ENCODE peak calls at places on chromosomes 2 and 18, in four cellular contexts. One of them, this sample, is unnamed.

GRCh38 chr2:26633351-26633945 is 7.7 kb downstream of the CIB4 start:
- DNase-seq in D341Med: no peak
- DNase-seq in astrocyte of the spinal cord: no peak
- DNase-seq in GM06990: no peak
- DNase-seq in this sample: no peak

GRCh38 chr2:85907671-85908157 is 18.9 kb upstream of the ST3GAL5 start:
- DNase-seq in astrocyte of the spinal cord: no peak
- DNase-seq in GM06990: no peak
- DNase-seq in D341Med: no peak
- DNase-seq in this sample: no peak

GRCh38 chr2:120651818-120652217 is 83.8 kb upstream of the GLI2 start:
- DNase-seq in D341Med: no peak
- DNase-seq in GM06990: no peak
- DNase-seq in astrocyte of the spinal cord: no peak
- DNase-seq in this sample: no peak

GRCh38 chr2:84526562-84526961 is 10.3 kb downstream of the DNAH6 start:
- DNase-seq in astrocyte of the spinal cord: no peak
- DNase-seq in GM06990: no peak
- DNase-seq in D341Med: no peak
- DNase-seq in this sample: no peak

GRCh38 chr2:235264512-235264911 is 229.3 kb upstream of the AGAP1 start:
- DNase-seq in astrocyte of the spinal cord: no peak
- DNase-seq in D341Med: no peak
- DNase-seq in GM06990: no peak
- DNase-seq in this sample: no peak

GRCh38 chr2:208036357-208036756 is 11.0 kb upstream of the PLEKHM3 start:
- DNase-seq in astrocyte of the spinal cord: no peak
- DNase-seq in D341Med: no peak
- DNase-seq in GM06990: no peak
- DNase-seq in this sample: no peak

GRCh38 chr2:12560618-12561017 is 156.1 kb upstream of the TRIB2 start:
- DNase-seq in D341Med: no peak
- DNase-seq in astrocyte of the spinal cord: no peak
- DNase-seq in GM06990: peak; percentile 35
- DNase-seq in this sample: no peak

GRCh38 chr2:8472545-8473361 is 209.1 kb upstream of the ID2 start:
- DNase-seq in D341Med: no peak
- DNase-seq in GM06990: no peak
- DNase-seq in astrocyte of the spinal cord: no peak
- DNase-seq in this sample: no peak

GRCh38 chr2:151627368-151627767 is 106.9 kb downstream of the NEB start:
- DNase-seq in D341Med: no peak
- DNase-seq in astrocyte of the spinal cord: no peak
- DNase-seq in GM06990: no peak
- DNase-seq in this sample: no peak

GRCh38 chr2:74740395-74741075 is 86.5 kb downstream of the SEMA4F start:
- DNase-seq in D341Med: peak; percentile 46
- DNase-seq in GM06990: no peak
- DNase-seq in astrocyte of the spinal cord: peak; percentile 86
- DNase-seq in this sample: peak; percentile 50

GRCh38 chr18:56245856-56246575 is 392.4 kb downstream of the TXNL1 start:
- DNase-seq in astrocyte of the spinal cord: peak; percentile 57
- DNase-seq in D341Med: no peak
- DNase-seq in GM06990: no peak
- DNase-seq in this sample: no peak

GRCh38 chr2:108634591-108635160 is 84.6 kb upstream of the RANBP2 start:
- DNase-seq in D341Med: no peak
- DNase-seq in GM06990: no peak
- DNase-seq in astrocyte of the spinal cord: no peak
- DNase-seq in this sample: no peak

GRCh38 chr2:28750316-28751101 is 1.1 kb upstream of the PPP1CB start:
- DNase-seq in astrocyte of the spinal cord: peak; percentile 64
- DNase-seq in GM06990: peak; percentile 4
- DNase-seq in D341Med: peak; percentile 24
- DNase-seq in this sample: no peak

GRCh38 chr2:10278763-10279471 is 23.8 kb upstream of the HPCAL1 start:
- DNase-seq in D341Med: no peak
- DNase-seq in GM06990: no peak
- DNase-seq in astrocyte of the spinal cord: no peak
- DNase-seq in this sample: no peak

GRCh38 chr2:128754246-128754724 is 435.6 kb upstream of the HS6ST1 start:
- DNase-seq in astrocyte of the spinal cord: no peak
- DNase-seq in D341Med: no peak
- DNase-seq in GM06990: peak; percentile 74
- DNase-seq in this sample: peak; percentile 50

GRCh38 chr18:35460719-35461118 is 37.0 kb downstream of the INO80C start:
- DNase-seq in D341Med: no peak
- DNase-seq in astrocyte of the spinal cord: peak; percentile 76
- DNase-seq in GM06990: no peak
- DNase-seq in this sample: no peak

GRCh38 chr2:60365556-60365955 is 187.9 kb downstream of the BCL11A start:
- DNase-seq in D341Med: no peak
- DNase-seq in astrocyte of the spinal cord: no peak
- DNase-seq in GM06990: no peak
- DNase-seq in this sample: no peak

GRCh38 chr18:8745355-8746014 is 40.1 kb downstream of the MTCL1 start:
- DNase-seq in GM06990: no peak
- DNase-seq in astrocyte of the spinal cord: no peak
- DNase-seq in D341Med: no peak
- DNase-seq in this sample: no peak

GRCh38 chr2:170307052-170307451 is 129.1 kb downstream of the MYO3B start:
- DNase-seq in GM06990: no peak
- DNase-seq in D341Med: no peak
- DNase-seq in astrocyte of the spinal cord: no peak
- DNase-seq in this sample: no peak

GRCh38 chr2:221506469-221506868 is 65.6 kb downstream of the EPHA4 start:
- DNase-seq in D341Med: no peak
- DNase-seq in GM06990: no peak
- DNase-seq in astrocyte of the spinal cord: no peak
- DNase-seq in this sample: no peak